ENCODE peak calls at places on chromosomes 3 and 15, in eight cellular contexts. E, A, X, Q, G, S, J and C are unnamed samples.

GRCh38 chr3:31048143-31048542 is 153.7 kb upstream of the GADL1 start:
- DNase-seq in G (no peak), Q (no peak), X (no peak), A (no peak), S (no peak), E (no peak), J (no peak), C (no peak)

GRCh38 chr3:76040946-76041345 is 255.6 kb upstream of the ZNF717 start:
- DNase-seq in Q (no peak), E (peak), X (no peak), G (no peak), S (no peak), A (no peak), J (no peak), C (no peak)

GRCh38 chr15:57019496-57020160 is 101.2 kb downstream of the TCF12 start:
- DNase-seq in A (no peak), E (no peak), J (no peak), Q (no peak), G (no peak), X (no peak), S (no peak), C (no peak)

GRCh38 chr3:141000027-141000663 is 51.0 kb upstream of the SPSB4 start:
- DNase-seq in S (peak), G (peak), A (peak), X (peak), J (peak), Q (no peak), E (peak), C (peak)

GRCh38 chr3:8777978-8778267 is 8.5 kb upstream of the OXTR start:
- DNase-seq in E (no peak), A (no peak), S (no peak), J (no peak), X (no peak), G (peak), Q (no peak), C (no peak)

GRCh38 chr3:151697496-151697895 is 36.2 kb upstream of the AADACL2 start:
- DNase-seq in J (no peak), E (no peak), S (no peak), A (peak), G (no peak), X (no peak), Q (no peak), C (peak)

GRCh38 chr3:193812078-193812725 is 219.2 kb downstream of the OPA1 start:
- DNase-seq in J (no peak), G (no peak), E (no peak), A (no peak), X (no peak), S (no peak), Q (no peak), C (no peak)

GRCh38 chr3:118970819-118971218 is 63.8 kb downstream of the IGSF11 start:
- DNase-seq in S (no peak), A (no peak), G (no peak), J (no peak), E (no peak), Q (no peak), X (no peak), C (no peak)

GRCh38 chr3:142735462-142735861 is 11.6 kb downstream of the TRPC1 start:
- DNase-seq in G (no peak), S (no peak), X (no peak), A (no peak), J (no peak), E (no peak), Q (no peak), C (no peak)

GRCh38 chr15:67746022-67746421 is 79.3 kb upstream of the SKOR1 start:
- DNase-seq in Q (no peak), J (no peak), G (no peak), E (peak), A (no peak), X (no peak), S (no peak), C (peak)

GRCh38 chr15:98324341-98324970 is 323.9 kb upstream of the IGF1R start:
- DNase-seq in G (no peak), A (no peak), Q (no peak), E (no peak), X (no peak), S (no peak), J (no peak), C (no peak)

GRCh38 chr3:173876476-173876875 is 478.9 kb downstream of the NLGN1 start:
- DNase-seq in J (no peak), E (no peak), Q (no peak), X (no peak), A (no peak), S (no peak), G (no peak), C (peak)

GRCh38 chr3:134427400-134428111 is 53.3 kb upstream of the AMOTL2 start:
- DNase-seq in S (no peak), X (no peak), A (peak), G (no peak), E (peak), Q (no peak), J (no peak), C (peak)

GRCh38 chr3:153426803-153427202 is 264.8 kb downstream of the RAP2B start:
- DNase-seq in J (no peak), G (no peak), E (no peak), A (no peak), S (no peak), Q (no peak), X (no peak), C (no peak)

GRCh38 chr15:59335197-59335786 is 37.4 kb downstream of the MYO1E start:
- DNase-seq in G (no peak), J (no peak), A (no peak), Q (no peak), S (peak), X (no peak), E (peak), C (no peak)

GRCh38 chr3:108099203-108099602 is 8.4 kb upstream of the CD47 start:
- DNase-seq in J (no peak), E (no peak), A (no peak), X (no peak), S (no peak), Q (no peak), G (peak), C (peak)

GRCh38 chr3:50316657-50317242 is 5.8 kb downstream of the HYAL2 start:
- DNase-seq in X (peak), S (peak), J (peak), A (peak), G (no peak), Q (peak), E (no peak), C (peak)

GRCh38 chr3:30607032-30607833 is 832 bp downstream of the TGFBR2 start:
- DNase-seq in X (peak), J (peak), A (peak), E (no peak), S (peak), Q (peak), G (peak), C (peak)

GRCh38 chr15:96264351-96264798 is 66.1 kb upstream of the NR2F2 start:
- DNase-seq in A (peak), E (no peak), Q (no peak), J (no peak), S (peak), X (no peak), G (no peak), C (no peak)